ENCODE peak calls at places on chromosome 13, in ten cellular contexts. B, A, M, T, Z, W, E, U, Q and C are unnamed samples.

GRCh38 chr13:76884571-76885202 is 1.5 kb downstream of the KCTD12 start:
- DNase-seq in B (no peak), A (no peak), M (no peak), T (peak), Z (no peak), W (no peak), E (no peak), U (no peak), Q (peak), C (no peak)

GRCh38 chr13:73096173-73097117 is 37.6 kb downstream of the KLF5 start:
- DNase-seq in B (no peak), A (no peak), M (no peak), T (peak), Z (peak), W (no peak), E (no peak), U (no peak), Q (peak), C (no peak)

GRCh38 chr13:26377038-26377437 is 123.1 kb downstream of the CDK8 start:
- DNase-seq in B (peak), A (no peak), M (no peak), T (peak), Z (no peak), W (no peak), E (no peak), U (no peak), Q (peak), C (no peak)

GRCh38 chr13:77521595-77522367 is 13.7 kb upstream of the SCEL start:
- DNase-seq in B (no peak), A (no peak), M (no peak), T (no peak), Z (peak), W (no peak), E (no peak), U (no peak), Q (peak), C (no peak)

GRCh38 chr13:65613004-65613403 is 1617.1 kb downstream of the PCDH9 start:
- DNase-seq in B (no peak), A (no peak), M (no peak), T (no peak), Z (no peak), W (no peak), E (no peak), U (no peak), Q (no peak), C (no peak)

GRCh38 chr13:94617389-94618000 is 15.8 kb downstream of the GPR180 start:
- DNase-seq in B (no peak), A (no peak), M (no peak), T (no peak), Z (no peak), W (no peak), E (no peak), U (no peak), Q (no peak), C (no peak)

GRCh38 chr13:41897126-41897525 is 63.8 kb downstream of the VWA8 start:
- DNase-seq in B (no peak), A (no peak), M (no peak), T (peak), Z (no peak), W (no peak), E (no peak), U (no peak), Q (peak), C (no peak)

GRCh38 chr13:94494021-94494420 is 14.5 kb upstream of the DCT start:
- DNase-seq in B (no peak), A (no peak), M (no peak), T (no peak), Z (no peak), W (no peak), E (no peak), U (no peak), Q (no peak), C (no peak)

GRCh38 chr13:73368608-73369007 is 309.8 kb downstream of the KLF5 start:
- DNase-seq in B (no peak), A (no peak), M (no peak), T (no peak), Z (no peak), W (no peak), E (no peak), U (no peak), Q (no peak), C (no peak)

GRCh38 chr13:44523176-44524017 is 52.7 kb downstream of the TSC22D1 start:
- DNase-seq in B (no peak), A (no peak), M (no peak), T (peak), Z (no peak), W (no peak), E (no peak), U (no peak), Q (peak), C (no peak)

GRCh38 chr13:62627226-62627625 is 1211.6 kb upstream of the PCDH20 start:
- DNase-seq in B (no peak), A (no peak), M (no peak), T (no peak), Z (no peak), W (no peak), E (no peak), U (no peak), Q (no peak), C (no peak)

GRCh38 chr13:97934590-97934989 is 18.9 kb upstream of the IPO5 start:
- DNase-seq in B (no peak), A (no peak), M (no peak), T (no peak), Z (no peak), W (peak), E (no peak), U (no peak), Q (peak), C (no peak)

GRCh38 chr13:63393112-63393511 is 1977.5 kb upstream of the PCDH20 start:
- DNase-seq in B (no peak), A (no peak), M (no peak), T (no peak), Z (no peak), W (no peak), E (no peak), U (no peak), Q (no peak), C (no peak)

GRCh38 chr13:75294110-75294509 is 187.9 kb downstream of the TBC1D4 start:
- DNase-seq in B (no peak), A (no peak), M (no peak), T (no peak), Z (no peak), W (no peak), E (no peak), U (no peak), Q (no peak), C (no peak)

GRCh38 chr13:99312493-99312883 is 5.3 kb upstream of the GPR183 start:
- DNase-seq in B (no peak), A (no peak), M (no peak), T (peak), Z (peak), W (peak), E (no peak), U (no peak), Q (peak), C (no peak)

GRCh38 chr13:97781891-97782305 is 171.6 kb upstream of the IPO5 start:
- DNase-seq in B (no peak), A (no peak), M (no peak), T (no peak), Z (no peak), W (no peak), E (no peak), U (no peak), Q (peak), C (no peak)

GRCh38 chr13:98285317-98285716 is 108.2 kb upstream of the RNF113B start:
- DNase-seq in B (no peak), A (no peak), M (no peak), T (peak), Z (no peak), W (no peak), E (no peak), U (no peak), Q (peak), C (no peak)

GRCh38 chr13:36819811-36820140 is 754 bp downstream of the RFXAP start:
- DNase-seq in B (no peak), A (no peak), M (no peak), T (peak), Z (no peak), W (peak), E (no peak), U (no peak), Q (peak), C (no peak)

GRCh38 chr13:29589234-29589633 is 6.3 kb downstream of the SLC7A1 start:
- DNase-seq in B (no peak), A (no peak), M (no peak), T (peak), Z (no peak), W (no peak), E (no peak), U (no peak), Q (peak), C (no peak)

GRCh38 chr13:111661052-111661451 is 340.6 kb downstream of the TEX29 start:
- DNase-seq in B (no peak), A (no peak), M (no peak), T (no peak), Z (peak), W (no peak), E (no peak), U (no peak), Q (no peak), C (no peak)

GRCh38 chr13:99119686-99120085 is 81.0 kb upstream of the UBAC2 start:
- DNase-seq in B (peak), A (no peak), M (no peak), T (no peak), Z (no peak), W (no peak), E (no peak), U (no peak), Q (no peak), C (no peak)

GRCh38 chr13:110697842-110698241 is 8.1 kb downstream of the CARS2 start:
- DNase-seq in B (no peak), A (no peak), M (no peak), T (no peak), Z (no peak), W (no peak), E (no peak), U (no peak), Q (no peak), C (no peak)

GRCh38 chr13:24923305-24923640 is 159.3 kb downstream of the RNF17 start:
- DNase-seq in B (no peak), A (no peak), M (no peak), T (peak), Z (no peak), W (no peak), E (no peak), U (no peak), Q (peak), C (no peak)

GRCh38 chr13:27622881-27623280 is 1.2 kb downstream of the POLR1D start:
- DNase-seq in B (no peak), A (no peak), M (no peak), T (no peak), Z (no peak), W (no peak), E (no peak), U (no peak), Q (no peak), C (no peak)

GRCh38 chr13:23356368-23356767 is 77.1 kb downstream of the SACS start:
- DNase-seq in B (no peak), A (no peak), M (no peak), T (no peak), Z (no peak), W (no peak), E (no peak), U (no peak), Q (no peak), C (no peak)

GRCh38 chr13:75308222-75308621 is 173.7 kb downstream of the TBC1D4 start:
- DNase-seq in B (peak), A (no peak), M (no peak), T (no peak), Z (no peak), W (no peak), E (no peak), U (no peak), Q (peak), C (no peak)

GRCh38 chr13:111406636-111407035 is 86.2 kb downstream of the TEX29 start:
- DNase-seq in B (no peak), A (no peak), M (no peak), T (no peak), Z (no peak), W (no peak), E (no peak), U (no peak), Q (no peak), C (no peak)

GRCh38 chr13:94342436-94343242 is 136.8 kb downstream of the DCT start:
- DNase-seq in B (no peak), A (no peak), M (no peak), T (no peak), Z (no peak), W (no peak), E (no peak), U (no peak), Q (peak), C (no peak)

GRCh38 chr13:77506874-77507273 is 28.6 kb upstream of the SCEL start:
- DNase-seq in B (no peak), A (no peak), M (no peak), T (peak), Z (no peak), W (no peak), E (no peak), U (no peak), Q (no peak), C (no peak)

GRCh38 chr13:99726261-99726894 is 225.1 kb downstream of the TM9SF2 start:
- DNase-seq in B (no peak), A (no peak), M (no peak), T (no peak), Z (no peak), W (no peak), E (no peak), U (no peak), Q (no peak), C (no peak)

GRCh38 chr13:77623797-77624196 is 73.7 kb upstream of the SLAIN1 start:
- DNase-seq in B (no peak), A (no peak), M (no peak), T (no peak), Z (no peak), W (no peak), E (no peak), U (no peak), Q (no peak), C (no peak)

GRCh38 chr13:114067886-114068722 is 64.3 kb downstream of the RASA3 start:
- DNase-seq in B (peak), A (peak), M (peak), T (no peak), Z (no peak), W (no peak), E (no peak), U (no peak), Q (no peak), C (no peak)

GRCh38 chr13:90954605-90955004 is 392.9 kb upstream of the MIR17HG start:
- DNase-seq in B (no peak), A (no peak), M (no peak), T (no peak), Z (no peak), W (no peak), E (no peak), U (no peak), Q (no peak), C (no peak)

GRCh38 chr13:72290962-72291681 is 424.1 kb upstream of the DACH1 start:
- DNase-seq in B (no peak), A (no peak), M (no peak), T (peak), Z (no peak), W (no peak), E (no peak), U (no peak), Q (peak), C (no peak)

GRCh38 chr13:61339054-61339621 is 76.5 kb downstream of the PCDH20 start:
- DNase-seq in B (no peak), A (no peak), M (peak), T (no peak), Z (no peak), W (no peak), E (no peak), U (no peak), Q (no peak), C (no peak)

GRCh38 chr13:27283906-27284523 is 13.4 kb downstream of the RASL11A start:
- DNase-seq in B (no peak), A (no peak), M (no peak), T (peak), Z (no peak), W (peak), E (no peak), U (no peak), Q (no peak), C (no peak)

GRCh38 chr13:112366907-112367646 is 9.1 kb upstream of the SPACA7 start:
- DNase-seq in B (no peak), A (no peak), M (no peak), T (no peak), Z (no peak), W (no peak), E (no peak), U (no peak), Q (no peak), C (no peak)

GRCh38 chr13:72952529-72953141 is 106.2 kb upstream of the KLF5 start:
- DNase-seq in B (no peak), A (no peak), M (no peak), T (no peak), Z (no peak), W (no peak), E (no peak), U (no peak), Q (no peak), C (no peak)

GRCh38 chr13:64041296-64041695 is 2625.6 kb upstream of the PCDH20 start:
- DNase-seq in B (no peak), A (no peak), M (no peak), T (no peak), Z (no peak), W (no peak), E (no peak), U (no peak), Q (no peak), C (no peak)